ENCODE peak calls at places on chromosome 9, in four cellular contexts. D is kidney, W is endodermal cell, G is adrenal gland. E is an unnamed sample.

GRCh38 chr9:129333961-129334743 is 156.1 kb upstream of the IER5L start:
- DNase-seq in G (peak), W (peak), D (peak), E (no peak)

GRCh38 chr9:133023117-133023890 is 7.5 kb upstream of the GTF3C5 start:
- DNase-seq in G (no peak), D (peak), W (peak), E (peak)

GRCh38 chr9:20623021-20623747 is 885 bp upstream of the MLLT3 start:
- DNase-seq in W (peak), G (peak), D (peak), E (peak)

GRCh38 chr9:77616191-77616590 is 31.9 kb downstream of the GNA14 start:
- DNase-seq in G (no peak), W (no peak), D (no peak), E (no peak)

GRCh38 chr9:93308676-93309075 is 124.7 kb downstream of the WNK2 start:
- DNase-seq in W (peak), G (peak), D (peak), E (no peak)

GRCh38 chr9:110671849-110672248 is 3.3 kb downstream of the MUSK start:
- DNase-seq in D (no peak), G (no peak), W (no peak), E (no peak)

GRCh38 chr9:91089405-91090131 is 272.1 kb downstream of the AUH start:
- DNase-seq in W (peak), G (peak), D (no peak), E (peak)

GRCh38 chr9:15249042-15249818 is 57.8 kb downstream of the TTC39B start:
- DNase-seq in G (no peak), D (no peak), W (peak), E (no peak)

GRCh38 chr9:111161015-111161415 is 122.7 kb upstream of the LPAR1 start:
- DNase-seq in D (no peak), W (no peak), G (no peak), E (no peak)

GRCh38 chr9:69380301-69380700 is 55.3 kb downstream of the ENTREP1 start:
- DNase-seq in D (no peak), G (no peak), W (no peak), E (no peak)

GRCh38 chr9:130444565-130445221 is at the start of gene ASS1:
- DNase-seq in G (peak), D (peak), W (peak), E (peak)

GRCh38 chr9:95351051-95351450 is 33.5 kb upstream of the FANCC start:
- DNase-seq in W (no peak), D (no peak), G (no peak), E (no peak)

GRCh38 chr9:9615086-9615485 is 997.7 kb downstream of the PTPRD start:
- DNase-seq in G (no peak), W (no peak), D (peak), E (peak)

GRCh38 chr9:123327697-123328100 is 28.3 kb upstream of the CRB2 start:
- DNase-seq in W (no peak), G (no peak), D (no peak), E (no peak)

GRCh38 chr9:32456564-32456963 is 69.4 kb downstream of the RIGI start:
- DNase-seq in W (no peak), G (no peak), D (no peak), E (no peak)

GRCh38 chr9:93682155-93682968 is 106.0 kb downstream of the PHF2 start:
- DNase-seq in D (peak), G (peak), W (peak), E (peak)

GRCh38 chr9:135960328-135961276 is 571 bp downstream of the UBAC1 start:
- DNase-seq in G (no peak), D (no peak), W (peak), E (peak)

GRCh38 chr9:99221623-99222415 is at the start of the genes ALG2 and SEC61B:
- DNase-seq in W (peak), D (peak), G (peak), E (peak)

GRCh38 chr9:111828193-111828592 is 33.5 kb upstream of the SHOC1 start:
- DNase-seq in D (no peak), W (no peak), G (no peak), E (no peak)

GRCh38 chr9:69036799-69037198 is 1.2 kb downstream of the FXN start:
- DNase-seq in G (no peak), W (no peak), D (no peak), E (no peak)

GRCh38 chr9:87872079-87872624 is 10.5 kb upstream of the SPATA31E1 start:
- DNase-seq in G (no peak), W (peak), D (no peak), E (no peak)

GRCh38 chr9:23790341-23791260 is 35.4 kb downstream of the ELAVL2 start:
- DNase-seq in D (no peak), W (no peak), G (no peak), E (no peak)

GRCh38 chr9:127133739-127134167 is 11.3 kb upstream of the ANGPTL2 start:
- DNase-seq in W (peak), G (no peak), D (peak), E (no peak)

GRCh38 chr9:124419832-124420489 is 4.7 kb upstream of the PSMB7 start:
- DNase-seq in D (no peak), W (no peak), G (no peak), E (no peak)

GRCh38 chr9:135706288-135706687 is 4.3 kb downstream of the KCNT1 start:
- DNase-seq in D (no peak), G (no peak), W (no peak), E (no peak)

GRCh38 chr9:87528969-87529368 is 31.3 kb downstream of the DAPK1 start:
- DNase-seq in D (no peak), G (no peak), W (no peak), E (no peak)

GRCh38 chr9:133884907-133885744 is 107.0 kb downstream of the VAV2 start:
- DNase-seq in W (no peak), D (no peak), G (peak), E (no peak)

GRCh38 chr9:78028926-78029325 is 2.7 kb downstream of the GNAQ start:
- DNase-seq in D (no peak), G (no peak), W (no peak), E (no peak)

GRCh38 chr9:19720374-19720773 is 68.5 kb downstream of the SLC24A2 start:
- DNase-seq in D (no peak), W (peak), G (no peak), E (no peak)

GRCh38 chr9:34431661-34432060 is 26.7 kb downstream of the FAM219A start:
- DNase-seq in G (no peak), D (no peak), W (no peak), E (no peak)

GRCh38 chr9:25975667-25976066 is 297.4 kb upstream of the TUSC1 start:
- DNase-seq in D (no peak), G (no peak), W (no peak), E (no peak)

GRCh38 chr9:93496285-93496684 is 42.9 kb upstream of the FAM120AOS start:
- DNase-seq in W (no peak), D (no peak), G (no peak), E (no peak)

GRCh38 chr9:136611606-136612005 is 51.1 kb upstream of the EGFL7 start:
- DNase-seq in W (no peak), G (no peak), D (no peak), E (no peak)

GRCh38 chr9:98081477-98082219 is 25.1 kb downstream of the NANS start:
- DNase-seq in D (no peak), W (no peak), G (peak), E (no peak)

GRCh38 chr9:138072897-138073296 is 195.3 kb downstream of the CACNA1B start:
- DNase-seq in W (peak), G (no peak), D (peak), E (no peak)

GRCh38 chr9:18327106-18327505 is 146.8 kb upstream of the ADAMTSL1 start:
- DNase-seq in W (no peak), G (no peak), D (no peak), E (no peak)

GRCh38 chr9:249025-249424 is 34.4 kb downstream of the DOCK8 start:
- DNase-seq in G (no peak), D (no peak), W (no peak), E (no peak)

GRCh38 chr9:121926417-121926816 is 166.7 kb downstream of the TTLL11 start:
- DNase-seq in G (no peak), W (no peak), D (no peak), E (no peak)

GRCh38 chr9:121924700-121925099 is 168.4 kb downstream of the TTLL11 start:
- DNase-seq in D (no peak), W (no peak), G (no peak), E (no peak)

GRCh38 chr9:121917375-121918335 is 175.5 kb downstream of the TTLL11 start:
- DNase-seq in W (no peak), G (no peak), D (no peak), E (no peak)

GRCh38 chr9:121916008-121916407 is 177.1 kb downstream of the TTLL11 start:
- DNase-seq in D (no peak), G (no peak), W (no peak), E (no peak)

DNA sequence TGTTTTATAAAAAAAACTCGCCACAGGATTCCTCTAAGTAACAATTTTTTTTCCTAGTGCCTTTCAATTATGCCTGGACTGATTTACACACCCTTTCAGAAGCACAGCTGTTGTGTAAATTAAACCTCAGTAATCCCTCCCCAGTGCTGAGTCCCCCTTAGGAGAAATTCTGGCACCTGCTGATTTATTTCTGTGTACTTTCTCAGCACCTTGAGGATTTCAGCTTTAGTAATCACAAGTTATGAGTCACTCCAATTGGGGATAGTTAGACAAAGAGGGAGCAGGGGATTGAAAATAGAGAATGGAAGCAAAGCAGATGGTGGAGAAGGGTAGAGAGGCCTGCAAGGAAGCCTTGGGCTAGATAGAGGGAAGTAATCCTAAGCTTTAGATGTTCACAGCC is 171.7 kb downstream of the TTLL11 start:
- DNase-seq in D (no peak), G (no peak), W (no peak), E (no peak)
- H3K27ac ChIP-seq in D (no peak), G (no peak), W (no peak), E (no peak)

GRCh38 chr9:114344692-114345091 is 15.0 kb downstream of the ORM2 start:
- DNase-seq in W (no peak), G (no peak), D (peak), E (no peak)
- H3K27ac ChIP-seq in W (no peak), G (no peak), D (no peak), E (no peak)

GRCh38 chr9:122107291-122107805 is 14.2 kb upstream of the TTLL11 start:
- DNase-seq in W (no peak), G (peak), D (no peak), E (no peak)
- H3K27ac ChIP-seq in W (no peak), G (peak), D (no peak), E (no peak)

DNA sequence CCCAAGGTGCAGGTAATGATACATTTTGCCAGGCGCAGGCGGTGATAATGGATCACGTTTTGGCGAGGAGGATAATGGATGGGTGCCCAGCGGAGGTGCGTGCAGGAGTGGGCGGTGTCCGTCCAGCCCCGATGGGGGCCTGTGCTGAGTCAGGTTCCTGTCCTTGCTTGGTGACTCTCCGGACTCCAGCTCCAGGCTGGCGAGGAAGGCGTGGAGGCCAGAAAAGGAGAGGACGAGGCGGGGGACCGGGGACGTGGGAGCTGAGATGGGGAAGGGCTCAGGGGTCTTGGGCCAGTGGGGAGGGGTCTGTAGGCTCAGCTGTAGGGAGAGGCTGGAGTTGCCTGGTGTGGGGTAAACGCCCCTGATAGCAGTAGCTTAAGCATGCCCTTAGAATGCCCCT is 268.3 kb downstream of the PBX3 start:
- DNase-seq in D (no peak), G (no peak), W (no peak), E (no peak)
- H3K27ac ChIP-seq in D (no peak), G (no peak), W (no peak), E (no peak)

GRCh38 chr9:120646943-120647342 is 67.0 kb upstream of the CDK5RAP2 start:
- DNase-seq in D (no peak), W (no peak), G (no peak), E (no peak)

GRCh38 chr9:120637919-120638318 is 58.0 kb upstream of the CDK5RAP2 start:
- DNase-seq in D (no peak), W (no peak), G (no peak), E (no peak)

GRCh38 chr9:120643096-120643495 is 63.1 kb upstream of the CDK5RAP2 start:
- DNase-seq in G (no peak), W (no peak), D (no peak), E (no peak)

GRCh38 chr9:120640380-120640779 is 60.4 kb upstream of the CDK5RAP2 start:
- DNase-seq in D (no peak), W (no peak), G (no peak), E (no peak)

GRCh38 chr9:120642129-120642528 is 62.2 kb upstream of the CDK5RAP2 start:
- DNase-seq in D (no peak), W (no peak), G (no peak), E (no peak)
- H3K27ac ChIP-seq in D (no peak), W (peak), G (no peak), E (no peak)

E was measured in MM.1S.